ENCODE peak calls at places on chromosomes 1 and 21, in ten cellular contexts. I is stimulated activated CD4-positive, alpha-beta T cell treated with anti-CD3 and anti-CD28 coated beads, Interleukin-2, amount 100 ng/mL, for 4 hours; K is HS-5; Q is HuH-7.5; G is AML-193; D is A549; S is GM10248; P is nephron progenitor cell; F is mucosa of descending colon; V is GM23248. B is an unnamed sample.

GRCh38 chr1:32538887-32539583 is at the start of gene ZBTB8A:
- DNase-seq in I (no peak), K (peak), Q (peak), G (no peak), D (peak), S (peak), P (peak), F (no peak), V (peak), B (no peak)

GRCh38 chr1:9766759-9767442 is 56.9 kb downstream of the CLSTN1 start:
- DNase-seq in I (no peak), K (peak), Q (no peak), G (no peak), D (peak), S (no peak), P (no peak), F (no peak), V (peak), B (no peak)

GRCh38 chr1:207713529-207713928 is 38.3 kb upstream of the CD46 start:
- DNase-seq in I (no peak), K (no peak), Q (no peak), G (no peak), D (peak), S (no peak), P (no peak), F (no peak), V (no peak), B (no peak)

GRCh38 chr1:9363061-9363471 is 70.4 kb downstream of the SPSB1 start:
- DNase-seq in I (no peak), K (no peak), Q (no peak), G (no peak), D (no peak), S (no peak), P (no peak), F (no peak), V (no peak), B (no peak)

GRCh38 chr1:239912471-239912870 is 179.2 kb upstream of the FMN2 start:
- DNase-seq in I (no peak), K (peak), Q (peak), G (no peak), D (no peak), S (no peak), P (no peak), F (no peak), V (peak), B (no peak)

GRCh38 chr1:76433528-76433927 is 359.0 kb downstream of the ST6GALNAC3 start:
- DNase-seq in I (no peak), K (peak), Q (no peak), G (no peak), D (no peak), S (no peak), P (no peak), F (no peak), V (peak), B (no peak)

GRCh38 chr1:101959456-101959855 is 37.3 kb downstream of the OLFM3 start:
- DNase-seq in I (no peak), K (no peak), Q (no peak), G (no peak), D (no peak), S (no peak), P (no peak), F (no peak), V (no peak), B (no peak)

GRCh38 chr1:43305461-43305860 is 4.7 kb downstream of the TIE1 start:
- DNase-seq in I (no peak), K (no peak), Q (no peak), G (no peak), D (no peak), S (no peak), P (no peak), F (peak), V (no peak), B (no peak)

GRCh38 chr21:38159355-38159754 is 97.4 kb upstream of the KCNJ15 start:
- DNase-seq in I (peak), K (no peak), Q (peak), G (peak), D (peak), S (peak), P (peak), F (no peak), V (peak), B (peak)